ENCODE peak calls at places on chromosomes 12 and 14, in eight cellular contexts. Q is midbrain; I is H54; D is activated CD4-positive, alpha-beta T cell treated with anti-CD3 and anti-CD28 coated beads, Interleukin-2, amount 10 ng/mL, durations not matched to agents 7 days and 5 days; P is GM06990; C is HL-60; J is stimulated activated CD4-positive, alpha-beta T cell treated with anti-CD3 and anti-CD28 coated beads, Interleukin-4, amount 100 ng/mL, for 1 hour; W is NCI-H748 treated with DMSO at 0.1 percent for 48 hours. Z is an unnamed sample.

GRCh38 chr12:108302471-108303311 is 36.4 kb downstream of the CMKLR1 start:
- DNase-seq in J (no peak), C (no peak), W (no peak), Q (peak), I (no peak), D (no peak), P (no peak), Z (no peak)

GRCh38 chr12:51726931-51727330 is 121.6 kb downstream of the FIGNL2 start:
- DNase-seq in J (no peak), I (no peak), W (no peak), D (no peak), C (no peak), P (no peak), Q (no peak), Z (no peak)

GRCh38 chr14:71319646-71320045 is 412.4 kb downstream of the PCNX1 start:
- DNase-seq in C (no peak), Q (peak), P (no peak), D (no peak), W (peak), I (no peak), J (no peak), Z (no peak)

GRCh38 chr12:93366427-93366826 is 11.3 kb upstream of the NUDT4 start:
- DNase-seq in J (no peak), W (no peak), C (no peak), I (no peak), P (no peak), Q (no peak), D (no peak), Z (no peak)

GRCh38 chr12:65925626-65926025 is 101.3 kb downstream of the HMGA2 start:
- DNase-seq in J (no peak), Q (no peak), I (no peak), C (peak), W (no peak), D (no peak), P (no peak), Z (no peak)

GRCh38 chr12:120110550-120111501 is 5.7 kb downstream of the RAB35 start:
- DNase-seq in C (peak), D (peak), I (no peak), W (no peak), P (peak), J (peak), Q (peak), Z (peak)

GRCh38 chr12:54220092-54220557 is 31.3 kb upstream of the SMUG1 start:
- DNase-seq in Q (peak), W (peak), J (peak), C (no peak), D (peak), I (no peak), P (peak), Z (no peak)

GRCh38 chr14:64440494-64440893 is 24.8 kb upstream of the AKAP5 start:
- DNase-seq in C (no peak), J (no peak), Q (no peak), P (no peak), I (no peak), W (no peak), D (no peak), Z (no peak)

GRCh38 chr14:37170237-37170636 is 2.2 kb downstream of the SLC25A21 start:
- DNase-seq in P (no peak), C (no peak), I (no peak), J (no peak), W (no peak), D (no peak), Q (no peak), Z (no peak)

GRCh38 chr14:56126514-56126913 is 8.3 kb downstream of the PELI2 start:
- DNase-seq in J (no peak), W (no peak), D (no peak), P (no peak), Q (no peak), C (no peak), I (no peak), Z (no peak)

GRCh38 chr14:96832351-96832750 is 35.2 kb downstream of the VRK1 start:
- DNase-seq in Q (no peak), J (no peak), C (no peak), D (no peak), P (no peak), W (no peak), I (no peak), Z (no peak)

GRCh38 chr14:92950773-92951172 is 27.8 kb downstream of the CHGA start:
- DNase-seq in D (no peak), I (no peak), P (no peak), J (no peak), Q (no peak), W (no peak), C (no peak), Z (no peak)

GRCh38 chr12:31929140-31929526 is 30.1 kb upstream of the RESF1 start:
- DNase-seq in P (no peak), J (peak), C (no peak), W (no peak), I (no peak), Q (no peak), D (no peak), Z (no peak)

GRCh38 chr12:114666746-114667668 is 17.0 kb downstream of the TBX3 start:
- DNase-seq in Q (no peak), C (no peak), W (no peak), D (no peak), J (no peak), I (no peak), P (no peak), Z (no peak)

GRCh38 chr14:24434676-24435075 is 4.9 kb downstream of the KHNYN start:
- DNase-seq in P (no peak), J (no peak), I (no peak), C (no peak), Q (no peak), D (no peak), W (no peak), Z (no peak)

GRCh38 chr14:99272669-99273024 is 650 bp upstream of the BCL11B start:
- DNase-seq in P (no peak), W (no peak), C (no peak), J (no peak), D (no peak), Q (no peak), I (peak), Z (no peak)

GRCh38 chr12:38538319-38538718 is 221.7 kb downstream of the ALG10B start:
- DNase-seq in W (no peak), J (no peak), Q (no peak), P (no peak), D (no peak), I (no peak), C (no peak), Z (no peak)

GRCh38 chr14:77208266-77208978 is 26.8 kb downstream of the TMEM63C start:
- DNase-seq in D (peak), J (peak), C (no peak), P (peak), I (peak), W (no peak), Q (peak), Z (no peak)

GRCh38 chr14:49314756-49315155 is 271.4 kb downstream of the RPS29 start:
- DNase-seq in J (no peak), W (no peak), C (no peak), Q (no peak), I (no peak), D (no peak), P (no peak), Z (no peak)

GRCh38 chr12:80044694-80045046 is 54.7 kb upstream of the OTOGL start:
- DNase-seq in P (peak), D (no peak), W (no peak), Q (no peak), I (peak), J (no peak), C (no peak), Z (no peak)

GRCh38 chr12:64568313-64568712 is 42.0 kb upstream of the RASSF3 start:
- DNase-seq in Q (no peak), W (no peak), C (no peak), D (no peak), I (no peak), J (no peak), P (no peak), Z (no peak)

GRCh38 chr12:133203344-133204263 is 22.3 kb downstream of the ZNF268 start:
- DNase-seq in I (no peak), W (no peak), C (no peak), Q (no peak), D (no peak), P (no peak), J (no peak), Z (no peak)

GRCh38 chr14:102187044-102187443 is 47.3 kb downstream of the WDR20 start:
- DNase-seq in C (no peak), Q (peak), J (no peak), D (no peak), I (peak), W (no peak), P (no peak), Z (no peak)

GRCh38 chr12:52052471-52053186 is 1.4 kb downstream of the NR4A1 start:
- DNase-seq in J (no peak), Q (no peak), C (no peak), D (peak), I (no peak), P (no peak), W (no peak), Z (no peak)

Z was measured in esophagus squamous epithelium.